ENCODE peak calls at places on chromosomes 2 and 18, in ten cellular contexts. Q is A549, L is ovary, M is sigmoid colon, O is tibial nerve, Z is transverse colon, N is SK-N-SH, V is stomach, S is upper lobe of left lung, X is GM12878. B is an unnamed sample.

GRCh38 chr2:65576278-65576677 is 143.9 kb upstream of the SPRED2 start:
- DNase-seq in X (no peak), S (no peak), M (no peak), O (no peak), L (no peak), N (no peak), Q (no peak), V (no peak), Z (no peak), B (no peak)

GRCh38 chr2:240722376-240722775 is 30.7 kb downstream of the AQP12A start:
- DNase-seq in M (no peak), X (no peak), O (no peak), V (no peak), N (no peak), L (no peak), S (peak), Z (no peak), Q (no peak), B (no peak)

GRCh38 chr2:138293045-138293444 is 208.5 kb upstream of the SPOPL start:
- DNase-seq in S (no peak), Z (no peak), Q (no peak), M (no peak), X (no peak), N (no peak), O (no peak), L (no peak), V (no peak), B (no peak)

GRCh38 chr2:240648650-240649275 is 23.5 kb downstream of the GPR35 start:
- DNase-seq in S (no peak), M (peak), Z (no peak), V (no peak), L (no peak), Q (no peak), X (no peak), O (no peak), N (peak), B (no peak)

GRCh38 chr2:207223051-207223450 is 57.3 kb upstream of the KLF7 start:
- DNase-seq in Z (no peak), S (no peak), V (no peak), O (no peak), N (no peak), X (peak), M (no peak), L (no peak), Q (no peak), B (no peak)

GRCh38 chr18:68694316-68694715 is 20.6 kb downstream of the TMX3 start:
- DNase-seq in Q (no peak), N (no peak), S (peak), M (no peak), V (no peak), Z (no peak), O (no peak), X (no peak), L (no peak), B (no peak)

GRCh38 chr18:41073372-41073954 is 881.6 kb upstream of the PIK3C3 start:
- DNase-seq in V (no peak), X (no peak), Q (no peak), M (no peak), S (no peak), Z (no peak), N (no peak), L (no peak), O (no peak), B (no peak)

GRCh38 chr2:63301481-63301880 is 250.9 kb downstream of the OTX1 start:
- DNase-seq in Q (no peak), Z (no peak), S (no peak), M (no peak), L (no peak), O (no peak), X (no peak), V (no peak), N (no peak), B (no peak)

GRCh38 chr2:45857848-45858520 is 206.5 kb downstream of the PRKCE start:
- DNase-seq in M (no peak), O (no peak), Z (no peak), L (no peak), X (no peak), N (no peak), Q (no peak), V (peak), S (peak), B (no peak)

GRCh38 chr2:34892286-34892685 is 1293.2 kb upstream of the FAM98A start:
- DNase-seq in Q (no peak), O (no peak), V (no peak), Z (no peak), S (no peak), N (no peak), M (no peak), L (no peak), X (no peak), B (no peak)

GRCh38 chr2:120308038-120308910 is 37.7 kb upstream of the INHBB start:
- DNase-seq in Q (no peak), M (no peak), X (peak), V (no peak), S (no peak), N (no peak), O (no peak), L (no peak), Z (no peak), B (no peak)

GRCh38 chr2:19993731-19994130 is 3.8 kb upstream of the WDR35 start:
- DNase-seq in N (no peak), L (no peak), Q (no peak), M (no peak), O (no peak), S (no peak), Z (no peak), V (no peak), X (no peak), B (no peak)

GRCh38 chr2:128312411-128312810 is 6.3 kb downstream of the HS6ST1 start:
- DNase-seq in Q (no peak), Z (no peak), O (no peak), M (no peak), X (no peak), S (no peak), V (peak), N (peak), L (no peak), B (no peak)

GRCh38 chr2:238505892-238506280 is 79.2 kb downstream of the ASB1 start:
- DNase-seq in Z (no peak), V (no peak), S (no peak), M (peak), Q (no peak), X (no peak), O (no peak), N (no peak), L (no peak), B (peak)

GRCh38 chr2:3460161-3460560 is 59.2 kb downstream of the ADI1 start:
- DNase-seq in N (no peak), L (no peak), Q (no peak), X (no peak), Z (no peak), M (no peak), S (no peak), O (no peak), V (peak), B (peak)

GRCh38 chr2:191521608-191522208 is 156.2 kb upstream of the NABP1 start:
- DNase-seq in V (no peak), O (no peak), Q (peak), L (no peak), Z (no peak), M (no peak), X (no peak), N (peak), S (no peak), B (no peak)

GRCh38 chr2:21928292-21928691 is 804.5 kb downstream of the TDRD15 start:
- DNase-seq in V (no peak), Q (no peak), S (no peak), O (no peak), L (no peak), N (no peak), Z (no peak), M (no peak), X (no peak), B (no peak)

GRCh38 chr2:86274265-86274917 is 63.0 kb downstream of the REEP1 start:
- DNase-seq in M (no peak), Z (no peak), N (no peak), V (no peak), Q (peak), X (peak), S (no peak), O (no peak), L (no peak), B (no peak)

GRCh38 chr2:229416116-229416694 is 145.1 kb upstream of the PID1 start:
- DNase-seq in S (peak), O (peak), M (peak), Z (peak), L (peak), Q (no peak), X (no peak), V (peak), N (no peak), B (peak)

GRCh38 chr18:23158884-23159820 is 23.9 kb downstream of the CABLES1 start:
- DNase-seq in X (no peak), S (no peak), V (no peak), Z (no peak), O (no peak), L (no peak), Q (peak), M (peak), N (no peak), B (no peak)

GRCh38 chr2:234596696-234597575 is 100.1 kb upstream of the ARL4C start:
- DNase-seq in X (no peak), O (no peak), N (no peak), L (no peak), Q (no peak), S (no peak), V (no peak), M (no peak), Z (no peak), B (no peak)

GRCh38 chr2:26521054-26521912 is 43.4 kb upstream of the OTOF start:
- DNase-seq in Q (peak), L (no peak), X (no peak), N (peak), V (peak), S (no peak), O (no peak), M (peak), Z (peak), B (no peak)

GRCh38 chr2:64609229-64609994 is 44.3 kb downstream of the SERTAD2 start:
- DNase-seq in O (no peak), N (peak), Q (peak), Z (peak), X (no peak), M (peak), V (peak), L (peak), S (peak), B (no peak)

GRCh38 chr2:28347193-28347592 is 45.5 kb upstream of the FOSL2 start:
- DNase-seq in S (no peak), M (no peak), O (no peak), V (no peak), L (no peak), Q (no peak), Z (no peak), X (no peak), N (no peak), B (no peak)

GRCh38 chr2:229974271-229974670 is 52.0 kb downstream of the FBXO36 start:
- DNase-seq in N (no peak), Z (no peak), M (no peak), Q (no peak), S (no peak), O (peak), L (peak), V (no peak), X (no peak), B (no peak)

GRCh38 chr2:190891913-190892312 is 11.3 kb downstream of the GLS start:
- DNase-seq in Q (no peak), O (no peak), S (no peak), X (no peak), Z (no peak), V (no peak), M (no peak), L (no peak), N (no peak), B (no peak)

GRCh38 chr2:60555794-60556161 is 2.3 kb upstream of the BCL11A start:
- DNase-seq in N (no peak), S (no peak), V (no peak), O (no peak), Q (no peak), M (no peak), L (no peak), X (no peak), Z (no peak), B (no peak)

GRCh38 chr2:214005337-214005736 is 405.5 kb upstream of the VWC2L start:
- DNase-seq in O (no peak), X (no peak), Q (no peak), M (no peak), Z (no peak), N (no peak), S (no peak), L (no peak), V (no peak), B (no peak)

GRCh38 chr2:182240862-182241371 is 185.9 kb downstream of the PDE1A start:
- DNase-seq in V (peak), N (peak), S (no peak), O (no peak), M (peak), Q (peak), Z (peak), X (peak), L (peak), B (no peak)

GRCh38 chr2:152792973-152793372 is 74.6 kb downstream of the ARL6IP6 start:
- DNase-seq in Z (no peak), O (no peak), S (no peak), M (no peak), X (no peak), Q (no peak), L (no peak), V (no peak), N (no peak), B (no peak)

GRCh38 chr18:72867721-72868665 is at the start of gene NETO1:
- DNase-seq in M (no peak), Z (no peak), L (no peak), S (peak), V (no peak), N (peak), O (no peak), Q (no peak), X (no peak), B (no peak)

GRCh38 chr2:128504242-128505149 is 185.8 kb upstream of the HS6ST1 start:
- DNase-seq in N (no peak), S (no peak), X (peak), V (peak), Q (no peak), O (no peak), M (peak), L (no peak), Z (peak), B (no peak)

GRCh38 chr2:96549466-96549785 is 12.9 kb downstream of the ARID5A start:
- DNase-seq in N (no peak), L (peak), Q (no peak), M (peak), O (no peak), X (no peak), Z (no peak), S (no peak), V (no peak), B (no peak)

GRCh38 chr2:24359701-24360049 is 661 bp downstream of the ITSN2 start:
- DNase-seq in L (peak), O (peak), X (no peak), Q (no peak), Z (peak), V (peak), N (no peak), M (peak), S (no peak), B (peak)

GRCh38 chr18:3323900-3324299 is 62.0 kb downstream of the MYL12B start:
- DNase-seq in Q (no peak), M (no peak), O (no peak), V (no peak), N (no peak), L (no peak), X (peak), Z (no peak), S (no peak), B (no peak)

GRCh38 chr2:84904151-84904550 is 1.3 kb upstream of the TMSB10 start:
- DNase-seq in O (no peak), V (no peak), Z (no peak), S (no peak), N (no peak), L (no peak), Q (no peak), M (no peak), X (no peak), B (no peak)

DNA sequence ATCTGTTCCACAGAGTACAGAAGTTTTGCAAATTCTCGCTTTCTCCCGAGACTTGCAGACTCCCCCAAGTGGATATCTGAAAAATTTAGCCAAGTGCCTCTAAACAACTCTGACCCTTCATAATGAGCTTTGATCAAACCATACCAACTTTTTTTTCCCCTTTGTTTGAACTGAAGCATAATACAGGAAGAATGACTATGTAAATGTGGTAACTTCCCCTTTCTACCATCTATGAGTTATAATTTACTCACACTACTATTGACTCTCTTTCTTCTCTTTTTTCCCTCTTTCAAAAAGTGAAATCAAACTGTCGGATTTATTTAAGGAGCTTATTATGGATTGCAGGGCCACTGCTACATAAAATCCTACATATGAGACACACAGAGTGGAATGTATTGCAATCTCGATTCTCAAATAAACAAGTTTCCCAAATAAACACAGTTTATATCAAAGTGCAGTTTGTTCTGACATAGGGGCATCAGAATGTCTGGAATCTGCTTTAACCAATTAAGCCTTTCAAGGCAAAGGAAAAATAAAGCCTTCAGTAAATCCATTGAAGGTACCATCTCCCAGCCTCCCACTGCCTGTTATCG is 1.4 kb upstream of the ZNF804A start:
- DNase-seq in X (no peak), L (no peak), V (no peak), Z (no peak), Q (no peak), O (no peak), N (no peak), S (no peak), M (no peak), B (no peak)
- TF ChIP-seq CTCF in X (no peak), L (no peak), V (no peak), Z (no peak), Q (no peak), O (no peak), N (peak), S (no peak), M (no peak), B (no peak)

GRCh38 chr2:177893880-177894279 is 178.7 kb downstream of the PDE11A start:
- DNase-seq in V (no peak), M (no peak), L (no peak), Q (no peak), X (no peak), S (no peak), Z (no peak), N (no peak), O (no peak), B (no peak)

GRCh38 chr2:177891533-177891932 is 181.0 kb downstream of the PDE11A start:
- DNase-seq in S (no peak), Q (no peak), L (no peak), X (no peak), N (no peak), V (no peak), M (no peak), O (no peak), Z (no peak), B (no peak)

GRCh38 chr2:177897278-177897677 is 175.3 kb downstream of the PDE11A start:
- DNase-seq in V (no peak), N (no peak), S (no peak), M (no peak), X (no peak), O (no peak), L (no peak), Z (no peak), Q (no peak), B (no peak)

GRCh38 chr2:177896587-177896986 is 176.0 kb downstream of the PDE11A start:
- DNase-seq in O (no peak), L (no peak), X (no peak), Z (no peak), S (no peak), N (no peak), V (no peak), M (no peak), Q (no peak), B (no peak)

GRCh38 chr2:177894546-177894945 is 178.0 kb downstream of the PDE11A start:
- DNase-seq in S (no peak), X (no peak), V (no peak), L (no peak), Q (no peak), N (no peak), O (no peak), M (no peak), Z (no peak), B (no peak)
- TF ChIP-seq EP300 in S (no peak), X (no peak), V (no peak), L (no peak), Q (no peak), N (no peak), O (no peak), M (no peak), Z (no peak), B (no peak)

DNA sequence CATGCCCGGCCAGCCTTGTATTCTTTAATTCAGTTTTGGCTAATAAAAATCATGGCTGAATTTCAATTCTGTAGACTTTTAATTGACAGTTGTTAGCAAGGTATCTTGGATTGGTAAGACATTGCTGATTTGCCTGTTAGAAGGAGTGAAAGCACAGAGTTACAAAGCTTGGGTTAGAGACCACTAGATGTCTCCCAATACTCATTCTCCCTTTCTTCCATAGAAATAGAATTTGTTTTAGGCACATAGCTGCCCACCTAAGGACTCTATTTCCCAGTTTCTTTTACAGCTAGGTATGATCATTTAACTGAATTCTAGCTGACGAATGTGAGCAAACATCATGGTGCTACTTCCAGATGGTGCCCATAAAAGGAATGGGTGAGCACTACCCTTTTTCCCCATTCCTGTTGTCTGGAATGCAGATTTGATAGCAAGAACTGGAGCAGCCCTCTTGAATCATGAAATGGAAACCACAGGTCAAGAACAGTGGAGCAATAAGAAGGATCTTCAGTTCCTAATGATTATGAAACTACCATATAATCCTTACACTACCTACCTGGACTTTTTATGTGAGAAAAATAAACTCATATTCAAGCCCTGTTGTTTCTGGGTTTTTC is 17.5 kb downstream of the PECR start:
- DNase-seq in X (no peak), Q (no peak), M (no peak), L (no peak), N (no peak), V (no peak), S (no peak), O (no peak), Z (no peak), B (no peak)
- TF ChIP-seq CTCF in X (peak), Q (peak), M (no peak), L (no peak), N (no peak), V (no peak), S (no peak), O (no peak), Z (no peak), B (no peak)

DNA sequence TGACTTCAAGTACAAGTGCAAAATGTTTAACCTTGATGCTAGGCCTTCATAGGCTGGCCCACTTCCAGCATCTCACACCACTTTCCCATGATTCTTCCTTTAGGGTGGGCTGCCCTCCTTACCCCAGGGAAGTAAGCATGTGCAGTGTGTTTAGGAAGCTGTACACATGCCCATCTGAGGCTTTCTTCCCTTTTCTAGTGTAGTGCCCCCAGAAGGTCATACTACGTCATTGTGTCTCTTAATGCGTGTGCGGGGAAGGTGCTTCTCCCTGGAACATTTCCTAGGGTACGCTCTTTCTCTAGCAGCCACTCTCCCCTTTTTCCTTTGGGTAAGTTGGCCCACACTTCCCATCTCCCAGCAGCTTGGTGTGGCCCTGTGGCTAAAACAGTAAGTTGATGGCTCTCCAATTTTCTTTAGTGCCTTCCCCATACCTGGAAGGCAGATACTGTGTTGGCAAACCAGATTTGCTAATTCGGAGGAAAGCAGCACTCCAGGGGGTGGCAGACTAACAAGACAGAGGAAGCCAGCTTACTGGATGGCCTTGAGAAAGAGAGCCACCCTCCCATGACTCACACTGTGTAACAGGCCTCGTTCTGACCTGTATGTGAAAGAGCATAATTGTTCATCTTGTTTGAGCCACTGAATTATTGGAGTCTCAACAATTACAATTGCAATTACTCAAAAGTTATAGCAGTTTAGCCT is 1.1 kb upstream of the SULT6B1 start:
- DNase-seq in N (no peak), V (no peak), Q (peak), Z (no peak), S (no peak), L (peak), M (no peak), O (no peak), X (no peak), B (no peak)
- TF ChIP-seq EP300 in N (no peak), V (no peak), Q (no peak), Z (no peak), S (no peak), L (no peak), M (no peak), O (peak), X (no peak), B (no peak)

GRCh38 chr2:105454801-105455485 is 56.1 kb upstream of the FHL2 start:
- DNase-seq in O (peak), Q (peak), S (no peak), N (no peak), M (no peak), Z (peak), X (peak), V (peak), L (peak), B (no peak)
- TF ChIP-seq CTCF in O (no peak), Q (peak), S (peak), N (peak), M (no peak), Z (peak), X (peak), V (no peak), L (no peak), B (peak)

B was measured in suprapubic skin.